ENCODE peak calls at places on chromosomes 16 and 17, in eight cellular contexts. One of them, this sample, is unnamed.

GRCh38 chr17:50426814-50427787 is 1.1 kb downstream of the ACSF2 start:
- DNase-seq in NCI-H460: peak
- DNase-seq in stimulated activated CD8-positive, alpha-beta memory T cell treated with anti-CD3 and anti-CD28 coated beads, Interleukin-15, amount 100 ng/mL, for 1 hour: no peak
- DNase-seq in cardiac muscle cell: peak
- DNase-seq in fibroblast of the aortic adventitia: peak
- DNase-seq in C1 segment of cervical spinal cord: no peak
- DNase-seq in WTC11: peak
- DNase-seq in stimulated activated CD4-positive, alpha-beta T cell treated with anti-CD3 and anti-CD28 coated beads, Interleukin-1b, Interleukin-23, amount 100 ng/mL, for 1 hour: no peak
- DNase-seq in this sample: peak

GRCh38 chr17:77959216-77959925 is 868 bp downstream of the TNRC6C start:
- DNase-seq in NCI-H460: no peak
- DNase-seq in stimulated activated CD8-positive, alpha-beta memory T cell treated with anti-CD3 and anti-CD28 coated beads, Interleukin-15, amount 100 ng/mL, for 1 hour: no peak
- DNase-seq in cardiac muscle cell: peak
- DNase-seq in fibroblast of the aortic adventitia: peak
- DNase-seq in C1 segment of cervical spinal cord: no peak
- DNase-seq in WTC11: no peak
- DNase-seq in stimulated activated CD4-positive, alpha-beta T cell treated with anti-CD3 and anti-CD28 coated beads, Interleukin-1b, Interleukin-23, amount 100 ng/mL, for 1 hour: no peak
- DNase-seq in this sample: no peak

GRCh38 chr17:3667366-3668278 is 756 bp downstream of the TAX1BP3 start:
- DNase-seq in NCI-H460: peak
- DNase-seq in stimulated activated CD8-positive, alpha-beta memory T cell treated with anti-CD3 and anti-CD28 coated beads, Interleukin-15, amount 100 ng/mL, for 1 hour: no peak
- DNase-seq in cardiac muscle cell: peak
- DNase-seq in fibroblast of the aortic adventitia: peak
- DNase-seq in C1 segment of cervical spinal cord: no peak
- DNase-seq in WTC11: peak
- DNase-seq in stimulated activated CD4-positive, alpha-beta T cell treated with anti-CD3 and anti-CD28 coated beads, Interleukin-1b, Interleukin-23, amount 100 ng/mL, for 1 hour: no peak
- DNase-seq in this sample: no peak

GRCh38 chr16:71499775-71500364 is 10.7 kb upstream of the ZNF19 start:
- DNase-seq in NCI-H460: peak
- DNase-seq in stimulated activated CD8-positive, alpha-beta memory T cell treated with anti-CD3 and anti-CD28 coated beads, Interleukin-15, amount 100 ng/mL, for 1 hour: peak
- DNase-seq in cardiac muscle cell: peak
- DNase-seq in fibroblast of the aortic adventitia: peak
- DNase-seq in C1 segment of cervical spinal cord: no peak
- DNase-seq in WTC11: peak
- DNase-seq in stimulated activated CD4-positive, alpha-beta T cell treated with anti-CD3 and anti-CD28 coated beads, Interleukin-1b, Interleukin-23, amount 100 ng/mL, for 1 hour: no peak
- DNase-seq in this sample: peak

GRCh38 chr16:47565454-47565853 is 104.3 kb downstream of the PHKB start:
- DNase-seq in NCI-H460: no peak
- DNase-seq in stimulated activated CD8-positive, alpha-beta memory T cell treated with anti-CD3 and anti-CD28 coated beads, Interleukin-15, amount 100 ng/mL, for 1 hour: no peak
- DNase-seq in cardiac muscle cell: no peak
- DNase-seq in fibroblast of the aortic adventitia: peak
- DNase-seq in C1 segment of cervical spinal cord: no peak
- DNase-seq in WTC11: no peak
- DNase-seq in stimulated activated CD4-positive, alpha-beta T cell treated with anti-CD3 and anti-CD28 coated beads, Interleukin-1b, Interleukin-23, amount 100 ng/mL, for 1 hour: no peak
- DNase-seq in this sample: no peak

GRCh38 chr17:79997004-79997673 is 38.5 kb downstream of the TBC1D16 start:
- DNase-seq in NCI-H460: no peak
- DNase-seq in stimulated activated CD8-positive, alpha-beta memory T cell treated with anti-CD3 and anti-CD28 coated beads, Interleukin-15, amount 100 ng/mL, for 1 hour: peak
- DNase-seq in cardiac muscle cell: no peak
- DNase-seq in fibroblast of the aortic adventitia: no peak
- DNase-seq in C1 segment of cervical spinal cord: no peak
- DNase-seq in WTC11: no peak
- DNase-seq in stimulated activated CD4-positive, alpha-beta T cell treated with anti-CD3 and anti-CD28 coated beads, Interleukin-1b, Interleukin-23, amount 100 ng/mL, for 1 hour: peak
- DNase-seq in this sample: no peak

GRCh38 chr17:38435795-38436194 is 7.5 kb downstream of the ARHGAP23 start:
- DNase-seq in NCI-H460: no peak
- DNase-seq in stimulated activated CD8-positive, alpha-beta memory T cell treated with anti-CD3 and anti-CD28 coated beads, Interleukin-15, amount 100 ng/mL, for 1 hour: no peak
- DNase-seq in cardiac muscle cell: no peak
- DNase-seq in fibroblast of the aortic adventitia: no peak
- DNase-seq in C1 segment of cervical spinal cord: no peak
- DNase-seq in WTC11: no peak
- DNase-seq in stimulated activated CD4-positive, alpha-beta T cell treated with anti-CD3 and anti-CD28 coated beads, Interleukin-1b, Interleukin-23, amount 100 ng/mL, for 1 hour: no peak
- DNase-seq in this sample: no peak

GRCh38 chr17:79628861-79629547 is 18.2 kb upstream of the RBFOX3 start:
- DNase-seq in NCI-H460: no peak
- DNase-seq in stimulated activated CD8-positive, alpha-beta memory T cell treated with anti-CD3 and anti-CD28 coated beads, Interleukin-15, amount 100 ng/mL, for 1 hour: no peak
- DNase-seq in cardiac muscle cell: no peak
- DNase-seq in fibroblast of the aortic adventitia: no peak
- DNase-seq in C1 segment of cervical spinal cord: no peak
- DNase-seq in WTC11: peak
- DNase-seq in stimulated activated CD4-positive, alpha-beta T cell treated with anti-CD3 and anti-CD28 coated beads, Interleukin-1b, Interleukin-23, amount 100 ng/mL, for 1 hour: no peak
- DNase-seq in this sample: no peak

GRCh38 chr17:8995711-8996110 is 25.6 kb upstream of the NTN1 start:
- DNase-seq in NCI-H460: no peak
- DNase-seq in stimulated activated CD8-positive, alpha-beta memory T cell treated with anti-CD3 and anti-CD28 coated beads, Interleukin-15, amount 100 ng/mL, for 1 hour: no peak
- DNase-seq in cardiac muscle cell: no peak
- DNase-seq in fibroblast of the aortic adventitia: no peak
- DNase-seq in C1 segment of cervical spinal cord: no peak
- DNase-seq in WTC11: peak
- DNase-seq in stimulated activated CD4-positive, alpha-beta T cell treated with anti-CD3 and anti-CD28 coated beads, Interleukin-1b, Interleukin-23, amount 100 ng/mL, for 1 hour: no peak
- DNase-seq in this sample: no peak

GRCh38 chr17:20926532-20926931 is 116.3 kb downstream of the USP22 start:
- DNase-seq in NCI-H460: no peak
- DNase-seq in stimulated activated CD8-positive, alpha-beta memory T cell treated with anti-CD3 and anti-CD28 coated beads, Interleukin-15, amount 100 ng/mL, for 1 hour: no peak
- DNase-seq in cardiac muscle cell: no peak
- DNase-seq in fibroblast of the aortic adventitia: peak
- DNase-seq in C1 segment of cervical spinal cord: no peak
- DNase-seq in WTC11: no peak
- DNase-seq in stimulated activated CD4-positive, alpha-beta T cell treated with anti-CD3 and anti-CD28 coated beads, Interleukin-1b, Interleukin-23, amount 100 ng/mL, for 1 hour: no peak
- DNase-seq in this sample: no peak

GRCh38 chr16:52068447-52069074 is 478.4 kb downstream of the TOX3 start:
- DNase-seq in NCI-H460: no peak
- DNase-seq in stimulated activated CD8-positive, alpha-beta memory T cell treated with anti-CD3 and anti-CD28 coated beads, Interleukin-15, amount 100 ng/mL, for 1 hour: no peak
- DNase-seq in cardiac muscle cell: peak
- DNase-seq in fibroblast of the aortic adventitia: no peak
- DNase-seq in C1 segment of cervical spinal cord: no peak
- DNase-seq in WTC11: peak
- DNase-seq in stimulated activated CD4-positive, alpha-beta T cell treated with anti-CD3 and anti-CD28 coated beads, Interleukin-1b, Interleukin-23, amount 100 ng/mL, for 1 hour: no peak
- DNase-seq in this sample: no peak

GRCh38 chr16:81316176-81316496 is 1.4 kb downstream of the GAN start:
- DNase-seq in NCI-H460: no peak
- DNase-seq in stimulated activated CD8-positive, alpha-beta memory T cell treated with anti-CD3 and anti-CD28 coated beads, Interleukin-15, amount 100 ng/mL, for 1 hour: no peak
- DNase-seq in cardiac muscle cell: peak
- DNase-seq in fibroblast of the aortic adventitia: no peak
- DNase-seq in C1 segment of cervical spinal cord: no peak
- DNase-seq in WTC11: no peak
- DNase-seq in stimulated activated CD4-positive, alpha-beta T cell treated with anti-CD3 and anti-CD28 coated beads, Interleukin-1b, Interleukin-23, amount 100 ng/mL, for 1 hour: no peak
- DNase-seq in this sample: no peak

GRCh38 chr16:22814330-22815105 is 556 bp downstream of the HS3ST2 start:
- DNase-seq in NCI-H460: no peak
- DNase-seq in stimulated activated CD8-positive, alpha-beta memory T cell treated with anti-CD3 and anti-CD28 coated beads, Interleukin-15, amount 100 ng/mL, for 1 hour: no peak
- DNase-seq in cardiac muscle cell: no peak
- DNase-seq in fibroblast of the aortic adventitia: no peak
- DNase-seq in C1 segment of cervical spinal cord: no peak
- DNase-seq in WTC11: peak
- DNase-seq in stimulated activated CD4-positive, alpha-beta T cell treated with anti-CD3 and anti-CD28 coated beads, Interleukin-1b, Interleukin-23, amount 100 ng/mL, for 1 hour: no peak
- DNase-seq in this sample: no peak

This sample was measured in HCT116.